ENCODE peak calls at places on chromosomes 1 and 21, in eight cellular contexts. B is stromal cell of bone marrow; D is NAMALWA; O is NCI-H2081; E is choroid plexus epithelial cell; Z is stimulated activated CD4-positive, alpha-beta T cell treated with anti-CD3 and anti-CD28 coated beads, Interleukin-4, amount 100 ng/mL, for 24 hours; I is putamen; F is effector CD4-positive, alpha-beta T cell. M is an unnamed sample.
A peak's percentile ranks its signal among the peaks of the same experiment; 100 is the strongest.

GRCh38 chr21:42097860-42098259 is 26.7 kb downstream of the UMODL1 start:
- DNase-seq in Z (no peak), F (no peak), O (peak; percentile 47), E (peak; percentile 95), B (peak; percentile 98), D (no peak), I (no peak), M (peak; percentile 99)

GRCh38 chr1:211333906-211334305 is 7.3 kb downstream of the TRAF5 start:
- DNase-seq in B (no peak), I (no peak), Z (no peak), F (no peak), O (peak; percentile 22), D (no peak), E (no peak), M (no peak)

GRCh38 chr1:67646145-67647035 is 38.6 kb upstream of the GADD45A start:
- DNase-seq in D (no peak), E (peak; percentile 53), B (no peak), O (peak; percentile 82), I (no peak), F (no peak), Z (peak; percentile 9), M (peak; percentile 92)

GRCh38 chr1:156012051-156012817 is 8.5 kb downstream of the SSR2 start:
- DNase-seq in D (no peak), B (no peak), I (no peak), O (no peak), E (no peak), Z (no peak), F (no peak), M (no peak)

GRCh38 chr21:46625759-46626158 is 9.7 kb upstream of the PRMT2 start:
- DNase-seq in B (no peak), E (no peak), Z (no peak), D (no peak), F (no peak), O (no peak), I (no peak), M (no peak)

GRCh38 chr1:7374761-7375160 is 396.3 kb upstream of the VAMP3 start:
- DNase-seq in D (no peak), E (no peak), I (no peak), F (no peak), B (no peak), Z (no peak), O (no peak), M (no peak)

GRCh38 chr21:39604951-39605350 is 7.8 kb upstream of the B3GALT5 start:
- DNase-seq in D (no peak), B (no peak), Z (no peak), I (peak; percentile 86), O (no peak), E (no peak), F (no peak), M (no peak)

GRCh38 chr1:160826546-160826945 is 30.6 kb downstream of the LY9 start:
- DNase-seq in D (no peak), I (no peak), E (no peak), Z (no peak), O (no peak), F (no peak), B (no peak), M (peak; percentile 68)

GRCh38 chr1:50830621-50831020 is 129.4 kb downstream of the FAF1 start:
- DNase-seq in Z (no peak), B (no peak), F (no peak), O (no peak), D (no peak), I (no peak), E (no peak), M (no peak)

GRCh38 chr1:210335001-210335400 is 6.3 kb downstream of the HHAT start:
- DNase-seq in O (no peak), I (no peak), Z (no peak), B (no peak), F (no peak), E (no peak), D (no peak), M (no peak)

GRCh38 chr1:78070210-78070609 is 24.4 kb downstream of the GIPC2 start:
- DNase-seq in I (no peak), B (no peak), E (no peak), Z (no peak), F (no peak), O (no peak), D (no peak), M (no peak)

GRCh38 chr1:156641761-156642264 is at the start of gene BCAN:
- DNase-seq in E (peak; percentile 27), Z (no peak), O (no peak), I (peak; percentile 69), D (no peak), F (no peak), B (no peak), M (no peak)

GRCh38 chr1:172120381-172120780 is 279.1 kb downstream of the DNM3 start:
- DNase-seq in I (no peak), Z (no peak), B (no peak), E (no peak), F (no peak), O (no peak), D (no peak), M (no peak)

GRCh38 chr1:18936814-18937481 is 19.5 kb downstream of the IFFO2 start:
- DNase-seq in Z (no peak), I (no peak), E (no peak), B (no peak), D (no peak), F (no peak), O (no peak), M (peak; percentile 84)

GRCh38 chr1:48619529-48619928 is 147.5 kb upstream of the SPATA6 start:
- DNase-seq in E (no peak), B (peak; percentile 22), I (no peak), O (no peak), Z (no peak), F (no peak), D (no peak), M (peak; percentile 90)

M was measured in M059J.